ENCODE peak calls at places on chromosomes 16 and 17, in six cellular contexts. M is A549, E is colonic mucosa, H is SK-N-SH, T is testis, V is lung. L is an unnamed sample.

GRCh38 chr17:76695059-76695892 is 15.5 kb downstream of the MXRA7 start:
- DNase-seq in M (no peak), E (no peak), H (no peak), T (no peak), V (no peak), L (no peak)

GRCh38 chr16:38941-39892 is 14.2 kb downstream of the POLR3K start:
- DNase-seq in M (no peak), E (peak), H (no peak), T (no peak), V (peak), L (peak)

GRCh38 chr16:88385831-88386815 is 3.4 kb downstream of the ZNF469 start:
- DNase-seq in M (no peak), E (no peak), H (no peak), T (no peak), V (no peak), L (no peak)

GRCh38 chr17:46960152-46960551 is 18.9 kb downstream of the RPRML start:
- DNase-seq in M (no peak), E (no peak), H (no peak), T (no peak), V (no peak), L (no peak)

GRCh38 chr16:84103678-84104077 is 13.1 kb downstream of the MBTPS1 start:
- DNase-seq in M (no peak), E (peak), H (no peak), T (no peak), V (no peak), L (no peak)

GRCh38 chr16:53752566-53752965 is 48.6 kb downstream of the FTO start:
- DNase-seq in M (no peak), E (no peak), H (no peak), T (no peak), V (no peak), L (no peak)

GRCh38 chr16:86634290-86634689 is 55.9 kb downstream of the FOXL1 start:
- DNase-seq in M (no peak), E (no peak), H (no peak), T (no peak), V (no peak), L (no peak)

GRCh38 chr17:76270770-76271668 is 5.9 kb downstream of the UBALD2 start:
- DNase-seq in M (no peak), E (no peak), H (peak), T (no peak), V (no peak), L (no peak)

GRCh38 chr16:25079637-25080375 is 31.7 kb upstream of the LCMT1 start:
- DNase-seq in M (no peak), E (no peak), H (no peak), T (no peak), V (no peak), L (no peak)

GRCh38 chr17:2194778-2195417 is 108.7 kb downstream of the SMG6 start:
- DNase-seq in M (no peak), E (no peak), H (no peak), T (no peak), V (no peak), L (peak)

GRCh38 chr17:13421581-13421980 is 180.1 kb downstream of the HS3ST3A1 start:
- DNase-seq in M (no peak), E (no peak), H (no peak), T (no peak), V (no peak), L (no peak)

GRCh38 chr17:151886-152859 is 14.8 kb downstream of the SCGB1C2 start:
- DNase-seq in M (peak), E (no peak), H (no peak), T (no peak), V (no peak), L (no peak)

GRCh38 chr17:2982854-2983636 is 80.4 kb downstream of the OR1D5 start:
- DNase-seq in M (peak), E (peak), H (no peak), T (peak), V (peak), L (no peak)

GRCh38 chr17:59154335-59154720 is 658 bp downstream of the SKA2 start:
- DNase-seq in M (peak), E (peak), H (peak), T (peak), V (peak), L (peak)

GRCh38 chr16:2285731-2286191 is 17.8 kb upstream of the RNPS1 start:
- DNase-seq in M (no peak), E (no peak), H (no peak), T (no peak), V (no peak), L (no peak)

GRCh38 chr17:19613979-19614378 is 34.6 kb upstream of the ALDH3A2 start:
- DNase-seq in M (no peak), E (no peak), H (no peak), T (no peak), V (no peak), L (no peak)

GRCh38 chr16:89599451-89599858 is 14.0 kb upstream of the DPEP1 start:
- DNase-seq in M (peak), E (peak), H (peak), T (no peak), V (no peak), L (peak)

GRCh38 chr17:75059369-75060345 is 12.6 kb downstream of the KCTD2 start:
- DNase-seq in M (peak), E (no peak), H (peak), T (peak), V (no peak), L (no peak)

GRCh38 chr17:49993423-49994037 is 1.5 kb downstream of the DLX3 start:
- DNase-seq in M (no peak), E (no peak), H (peak), T (no peak), V (no peak), L (no peak)

DNA sequence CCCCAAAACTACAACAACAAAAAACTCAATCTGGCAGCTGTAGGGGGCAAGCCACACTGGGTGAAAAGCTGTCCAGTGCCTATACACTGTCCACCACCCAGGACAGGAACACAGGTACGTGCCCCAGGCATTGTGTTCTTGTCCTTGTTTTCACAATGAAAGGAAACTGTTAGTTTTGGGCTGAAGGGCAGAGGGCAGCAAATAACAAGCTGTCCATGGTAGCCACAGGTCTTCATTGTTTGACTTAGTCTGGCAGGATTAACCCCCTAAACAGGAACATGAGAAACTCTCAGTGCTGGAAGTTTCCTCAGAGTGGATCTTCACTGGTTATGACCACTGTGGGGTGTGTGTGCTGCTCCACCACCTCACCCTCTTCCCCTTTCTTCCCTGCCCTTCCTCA is 224.6 kb upstream of the N4BP1 start:
- DNase-seq in M (no peak), E (no peak), H (no peak), T (no peak), V (no peak), L (no peak)
- TF ChIP-seq CTCF in M (no peak), E (no peak), H (no peak), T (no peak), V (no peak), L (no peak)

GRCh38 chr17:16872836-16873653 is 98.9 kb downstream of the TNFRSF13B start:
- DNase-seq in M (peak), E (peak), H (peak), T (peak), V (peak), L (peak)
- TF ChIP-seq CTCF in M (peak), E (peak), H (peak), T (peak), V (no peak), L (peak)

GRCh38 chr16:85606920-85607319 is 6.2 kb upstream of the GSE1 start:
- DNase-seq in M (no peak), E (no peak), H (peak), T (no peak), V (no peak), L (no peak)

GRCh38 chr16:85608515-85608885 is 4.6 kb upstream of the GSE1 start:
- DNase-seq in M (no peak), E (no peak), H (no peak), T (no peak), V (no peak), L (no peak)

GRCh38 chr16:85607796-85608514 is 5.2 kb upstream of the GSE1 start:
- DNase-seq in M (no peak), E (no peak), H (no peak), T (no peak), V (no peak), L (no peak)

GRCh38 chr16:85605912-85606841 is 6.9 kb upstream of the GSE1 start:
- DNase-seq in M (no peak), E (no peak), H (no peak), T (no peak), V (no peak), L (no peak)

GRCh38 chr16:85607331-85607765 is 5.8 kb upstream of the GSE1 start:
- DNase-seq in M (no peak), E (peak), H (peak), T (no peak), V (no peak), L (no peak)
- TF ChIP-seq CTCF in M (no peak), E (no peak), H (no peak), T (no peak), V (no peak), L (no peak)

GRCh38 chr17:30956764-30957374 is 14.0 kb upstream of the RNF135 start:
- DNase-seq in M (no peak), E (no peak), H (no peak), T (no peak), V (no peak), L (no peak)
- TF ChIP-seq CTCF in M (no peak), E (no peak), H (no peak), T (no peak), V (no peak), L (no peak)

GRCh38 chr17:48663134-48663924 is 37.2 kb upstream of the HOXB9 start:
- DNase-seq in M (no peak), E (no peak), H (no peak), T (no peak), V (no peak), L (no peak)
- TF ChIP-seq CTCF in M (no peak), E (no peak), H (peak), T (no peak), V (no peak), L (no peak)

DNA sequence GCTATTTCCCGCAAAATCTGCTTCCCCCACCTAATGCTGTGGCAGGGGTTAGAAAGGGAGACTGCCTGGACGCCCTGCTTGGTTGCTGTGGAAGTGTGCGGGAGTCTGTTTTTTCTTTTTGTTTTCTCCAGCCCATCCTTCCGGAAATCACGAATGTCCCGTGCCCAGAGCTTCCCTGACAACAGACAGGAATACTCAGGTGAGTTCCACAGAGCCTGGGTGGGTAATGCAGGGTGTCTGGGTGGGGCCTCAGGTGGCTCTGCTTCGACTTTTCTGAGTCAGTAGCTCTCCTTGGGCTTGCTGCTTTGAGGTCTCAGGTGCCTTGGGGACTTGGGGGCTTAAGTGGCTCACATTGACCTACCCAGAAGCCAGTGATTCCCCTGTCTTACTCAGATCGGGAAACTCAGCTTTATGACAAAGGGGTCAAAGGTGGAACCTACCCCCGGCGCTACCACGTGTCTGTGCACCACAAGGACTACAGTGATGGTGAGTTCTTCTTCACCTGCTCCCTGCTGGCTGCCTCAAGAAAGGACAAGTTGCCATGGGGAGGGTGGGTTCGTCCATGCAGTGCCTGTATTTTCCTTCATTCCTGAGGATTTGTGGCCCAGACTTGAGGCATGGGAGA is 11.4 kb downstream of the LIMD2 start:
- DNase-seq in M (no peak), E (no peak), H (no peak), T (no peak), V (no peak), L (no peak)
- TF ChIP-seq CTCF in M (no peak), E (no peak), H (no peak), T (no peak), V (no peak), L (no peak)